ENCODE peak calls at places on chromosomes 3 and 15, in four cellular contexts. E is Kasumi-1, Z is A549, B is epithelial cell of prostate. X is an unnamed sample.

GRCh38 chr3:12400795-12401194 is 83.5 kb upstream of the TSEN2 start:
- DNase-seq in Z (no peak), B (no peak), E (peak), X (no peak)

GRCh38 chr3:32340039-32340438 is 51.6 kb upstream of the CMTM7 start:
- DNase-seq in Z (peak), E (peak), B (no peak), X (no peak)

GRCh38 chr15:25850154-25851111 is 12.7 kb downstream of the ATP10A start:
- DNase-seq in E (no peak), B (no peak), Z (peak), X (peak)

GRCh38 chr3:159091936-159092335 is 290.1 kb downstream of the MFSD1 start:
- DNase-seq in B (no peak), E (no peak), Z (no peak), X (no peak)

GRCh38 chr3:88038561-88038960 is 20.2 kb downstream of the CGGBP1 start:
- DNase-seq in B (peak), Z (no peak), E (no peak), X (no peak)

GRCh38 chr15:77597804-77598453 is 34.8 kb downstream of the LINGO1 start:
- DNase-seq in E (no peak), Z (no peak), B (no peak), X (no peak)

GRCh38 chr3:122890077-122890484 is 95.2 kb downstream of the SLC49A4 start:
- DNase-seq in B (peak), E (peak), Z (no peak), X (no peak)

GRCh38 chr15:69305933-69306568 is 7.3 kb downstream of the PAQR5 start:
- DNase-seq in E (no peak), B (no peak), Z (peak), X (no peak)

GRCh38 chr15:88401972-88402656 is 65.1 kb downstream of the MRPL46 start:
- DNase-seq in B (no peak), E (peak), Z (no peak), X (no peak)

GRCh38 chr3:139894638-139894989 is 40.4 kb upstream of the CLSTN2 start:
- DNase-seq in B (no peak), E (no peak), Z (no peak), X (no peak)

GRCh38 chr3:148791296-148791695 is 36.3 kb upstream of the CPB1 start:
- DNase-seq in B (no peak), Z (no peak), E (no peak), X (no peak)

GRCh38 chr3:176933704-176934103 is 263.6 kb downstream of the TBL1XR1 start:
- DNase-seq in E (no peak), B (no peak), Z (no peak), X (no peak)

GRCh38 chr3:38717603-38718240 is 68.2 kb upstream of the SCN5A start:
- DNase-seq in B (peak), Z (no peak), E (no peak), X (peak)

GRCh38 chr3:184899953-184900595 is 88.1 kb downstream of the VPS8 start:
- DNase-seq in B (no peak), Z (no peak), E (no peak), X (no peak)

GRCh38 chr15:88262064-88262463 is 5.5 kb upstream of the NTRK3 start:
- DNase-seq in B (no peak), Z (no peak), E (no peak), X (no peak)

GRCh38 chr15:98776607-98777281 is 128.4 kb downstream of the IGF1R start:
- DNase-seq in B (no peak), Z (no peak), E (no peak), X (no peak)

GRCh38 chr3:152557302-152557999 is 277.5 kb upstream of the P2RY1 start:
- DNase-seq in E (no peak), B (no peak), Z (no peak), X (no peak)

GRCh38 chr3:101824691-101825090 is 24.6 kb upstream of the NFKBIZ start:
- DNase-seq in B (no peak), E (no peak), Z (no peak), X (no peak)

GRCh38 chr15:41971893-41972340 is 440 bp downstream of the EHD4 start:
- DNase-seq in Z (peak), B (no peak), E (no peak), X (peak)

GRCh38 chr15:63610209-63610841 is 13.1 kb downstream of the FBXL22 start:
- DNase-seq in Z (peak), B (no peak), E (peak), X (peak)

X was measured in lower leg skin.